ENCODE peak calls at places on chromosome 10, in eight cellular contexts. One of them, this sample, is unnamed.

GRCh38 chr10:44459677-44460076 is 74.8 kb upstream of the CXCL12 start:
- DNase-seq in central memory CD8-positive, alpha-beta T cell: no peak
- DNase-seq in PC-3: no peak
- DNase-seq in activated T-cell treated with anti-CD3 and anti-CD28 coated beads for 1 hour: no peak
- DNase-seq in activated naive CD8-positive, alpha-beta T cell treated with anti-CD3 and anti-CD28 coated beads, Interleukin-2, amount 50 U/mL, for 24 hours: no peak
- DNase-seq in A549: no peak
- DNase-seq in activated T-helper 9 cell treated with anti-CD3 and anti-CD28 coated beads, Interleukin-2, amount 50 U/mL, for 16 hours: no peak
- DNase-seq in T follicular helper cell: no peak
- DNase-seq in this sample: no peak

GRCh38 chr10:14560274-14560673 is 214.4 kb downstream of the FAM107B start:
- DNase-seq in central memory CD8-positive, alpha-beta T cell: peak; percentile 43
- DNase-seq in PC-3: peak; percentile 87
- DNase-seq in activated T-cell treated with anti-CD3 and anti-CD28 coated beads for 1 hour: peak; percentile 46
- DNase-seq in activated naive CD8-positive, alpha-beta T cell treated with anti-CD3 and anti-CD28 coated beads, Interleukin-2, amount 50 U/mL, for 24 hours: peak; percentile 64
- DNase-seq in A549: peak; percentile 78
- DNase-seq in activated T-helper 9 cell treated with anti-CD3 and anti-CD28 coated beads, Interleukin-2, amount 50 U/mL, for 16 hours: peak; percentile 59
- DNase-seq in T follicular helper cell: peak; percentile 51
- DNase-seq in this sample: no peak

GRCh38 chr10:5484205-5484604 is 15.2 kb downstream of the CALML5 start:
- DNase-seq in central memory CD8-positive, alpha-beta T cell: no peak
- DNase-seq in PC-3: peak; percentile 61
- DNase-seq in activated T-cell treated with anti-CD3 and anti-CD28 coated beads for 1 hour: no peak
- DNase-seq in activated naive CD8-positive, alpha-beta T cell treated with anti-CD3 and anti-CD28 coated beads, Interleukin-2, amount 50 U/mL, for 24 hours: no peak
- DNase-seq in A549: no peak
- DNase-seq in activated T-helper 9 cell treated with anti-CD3 and anti-CD28 coated beads, Interleukin-2, amount 50 U/mL, for 16 hours: no peak
- DNase-seq in T follicular helper cell: no peak
- DNase-seq in this sample: no peak

GRCh38 chr10:86139066-86139657 is 227.4 kb downstream of the GRID1 start:
- DNase-seq in central memory CD8-positive, alpha-beta T cell: no peak
- DNase-seq in PC-3: peak; percentile 17
- DNase-seq in activated T-cell treated with anti-CD3 and anti-CD28 coated beads for 1 hour: no peak
- DNase-seq in activated naive CD8-positive, alpha-beta T cell treated with anti-CD3 and anti-CD28 coated beads, Interleukin-2, amount 50 U/mL, for 24 hours: peak; percentile 33
- DNase-seq in A549: peak; percentile 29
- DNase-seq in activated T-helper 9 cell treated with anti-CD3 and anti-CD28 coated beads, Interleukin-2, amount 50 U/mL, for 16 hours: no peak
- DNase-seq in T follicular helper cell: no peak
- DNase-seq in this sample: no peak

GRCh38 chr10:55464083-55464482 is 663.1 kb upstream of the PCDH15 start:
- DNase-seq in central memory CD8-positive, alpha-beta T cell: no peak
- DNase-seq in PC-3: no peak
- DNase-seq in activated T-cell treated with anti-CD3 and anti-CD28 coated beads for 1 hour: no peak
- DNase-seq in activated naive CD8-positive, alpha-beta T cell treated with anti-CD3 and anti-CD28 coated beads, Interleukin-2, amount 50 U/mL, for 24 hours: no peak
- DNase-seq in A549: no peak
- DNase-seq in activated T-helper 9 cell treated with anti-CD3 and anti-CD28 coated beads, Interleukin-2, amount 50 U/mL, for 16 hours: no peak
- DNase-seq in T follicular helper cell: no peak
- DNase-seq in this sample: no peak

GRCh38 chr10:47282657-47283018 is 17.4 kb upstream of the GDF10 start:
- DNase-seq in central memory CD8-positive, alpha-beta T cell: no peak
- DNase-seq in PC-3: no peak
- DNase-seq in activated T-cell treated with anti-CD3 and anti-CD28 coated beads for 1 hour: no peak
- DNase-seq in activated naive CD8-positive, alpha-beta T cell treated with anti-CD3 and anti-CD28 coated beads, Interleukin-2, amount 50 U/mL, for 24 hours: no peak
- DNase-seq in A549: no peak
- DNase-seq in activated T-helper 9 cell treated with anti-CD3 and anti-CD28 coated beads, Interleukin-2, amount 50 U/mL, for 16 hours: no peak
- DNase-seq in T follicular helper cell: no peak
- DNase-seq in this sample: no peak

GRCh38 chr10:48612241-48612943 is 7.5 kb upstream of the ARHGAP22 start:
- DNase-seq in central memory CD8-positive, alpha-beta T cell: no peak
- DNase-seq in PC-3: peak; percentile 26
- DNase-seq in activated T-cell treated with anti-CD3 and anti-CD28 coated beads for 1 hour: no peak
- DNase-seq in activated naive CD8-positive, alpha-beta T cell treated with anti-CD3 and anti-CD28 coated beads, Interleukin-2, amount 50 U/mL, for 24 hours: no peak
- DNase-seq in A549: no peak
- DNase-seq in activated T-helper 9 cell treated with anti-CD3 and anti-CD28 coated beads, Interleukin-2, amount 50 U/mL, for 16 hours: no peak
- DNase-seq in T follicular helper cell: no peak
- DNase-seq in this sample: no peak

GRCh38 chr10:112950714-112951348 is 784 bp downstream of the TCF7L2 start:
- DNase-seq in central memory CD8-positive, alpha-beta T cell: no peak
- DNase-seq in PC-3: peak; percentile 34
- DNase-seq in activated T-cell treated with anti-CD3 and anti-CD28 coated beads for 1 hour: no peak
- DNase-seq in activated naive CD8-positive, alpha-beta T cell treated with anti-CD3 and anti-CD28 coated beads, Interleukin-2, amount 50 U/mL, for 24 hours: peak; percentile 24
- DNase-seq in A549: peak; percentile 64
- DNase-seq in activated T-helper 9 cell treated with anti-CD3 and anti-CD28 coated beads, Interleukin-2, amount 50 U/mL, for 16 hours: no peak
- DNase-seq in T follicular helper cell: peak; percentile 3
- DNase-seq in this sample: no peak

GRCh38 chr10:71211053-71211452 is 1.3 kb upstream of the UNC5B start:
- DNase-seq in central memory CD8-positive, alpha-beta T cell: no peak
- DNase-seq in PC-3: no peak
- DNase-seq in activated T-cell treated with anti-CD3 and anti-CD28 coated beads for 1 hour: no peak
- DNase-seq in activated naive CD8-positive, alpha-beta T cell treated with anti-CD3 and anti-CD28 coated beads, Interleukin-2, amount 50 U/mL, for 24 hours: no peak
- DNase-seq in A549: no peak
- DNase-seq in activated T-helper 9 cell treated with anti-CD3 and anti-CD28 coated beads, Interleukin-2, amount 50 U/mL, for 16 hours: no peak
- DNase-seq in T follicular helper cell: no peak
- DNase-seq in this sample: no peak

GRCh38 chr10:22976535-22976934 is 48.7 kb downstream of the ARMC3 start:
- DNase-seq in central memory CD8-positive, alpha-beta T cell: no peak
- DNase-seq in PC-3: no peak
- DNase-seq in activated T-cell treated with anti-CD3 and anti-CD28 coated beads for 1 hour: no peak
- DNase-seq in activated naive CD8-positive, alpha-beta T cell treated with anti-CD3 and anti-CD28 coated beads, Interleukin-2, amount 50 U/mL, for 24 hours: no peak
- DNase-seq in A549: no peak
- DNase-seq in activated T-helper 9 cell treated with anti-CD3 and anti-CD28 coated beads, Interleukin-2, amount 50 U/mL, for 16 hours: no peak
- DNase-seq in T follicular helper cell: no peak
- DNase-seq in this sample: no peak

GRCh38 chr10:115951242-115951641 is 321.8 kb downstream of the GFRA1 start:
- DNase-seq in central memory CD8-positive, alpha-beta T cell: no peak
- DNase-seq in PC-3: no peak
- DNase-seq in activated T-cell treated with anti-CD3 and anti-CD28 coated beads for 1 hour: no peak
- DNase-seq in activated naive CD8-positive, alpha-beta T cell treated with anti-CD3 and anti-CD28 coated beads, Interleukin-2, amount 50 U/mL, for 24 hours: no peak
- DNase-seq in A549: no peak
- DNase-seq in activated T-helper 9 cell treated with anti-CD3 and anti-CD28 coated beads, Interleukin-2, amount 50 U/mL, for 16 hours: no peak
- DNase-seq in T follicular helper cell: no peak
- DNase-seq in this sample: no peak

GRCh38 chr10:17028843-17029580 is 100.6 kb downstream of the CUBN start:
- DNase-seq in central memory CD8-positive, alpha-beta T cell: no peak
- DNase-seq in PC-3: no peak
- DNase-seq in activated T-cell treated with anti-CD3 and anti-CD28 coated beads for 1 hour: no peak
- DNase-seq in activated naive CD8-positive, alpha-beta T cell treated with anti-CD3 and anti-CD28 coated beads, Interleukin-2, amount 50 U/mL, for 24 hours: peak; percentile 27
- DNase-seq in A549: no peak
- DNase-seq in activated T-helper 9 cell treated with anti-CD3 and anti-CD28 coated beads, Interleukin-2, amount 50 U/mL, for 16 hours: no peak
- DNase-seq in T follicular helper cell: no peak
- DNase-seq in this sample: no peak

GRCh38 chr10:47238331-47239095 is 61.5 kb upstream of the GDF10 start:
- DNase-seq in central memory CD8-positive, alpha-beta T cell: no peak
- DNase-seq in PC-3: no peak
- DNase-seq in activated T-cell treated with anti-CD3 and anti-CD28 coated beads for 1 hour: no peak
- DNase-seq in activated naive CD8-positive, alpha-beta T cell treated with anti-CD3 and anti-CD28 coated beads, Interleukin-2, amount 50 U/mL, for 24 hours: no peak
- DNase-seq in A549: no peak
- DNase-seq in activated T-helper 9 cell treated with anti-CD3 and anti-CD28 coated beads, Interleukin-2, amount 50 U/mL, for 16 hours: no peak
- DNase-seq in T follicular helper cell: no peak
- DNase-seq in this sample: no peak

GRCh38 chr10:114724295-114724694 is 66.2 kb upstream of the ABLIM1 start:
- DNase-seq in central memory CD8-positive, alpha-beta T cell: no peak
- DNase-seq in PC-3: peak; percentile 49
- DNase-seq in activated T-cell treated with anti-CD3 and anti-CD28 coated beads for 1 hour: no peak
- DNase-seq in activated naive CD8-positive, alpha-beta T cell treated with anti-CD3 and anti-CD28 coated beads, Interleukin-2, amount 50 U/mL, for 24 hours: no peak
- DNase-seq in A549: peak; percentile 34
- DNase-seq in activated T-helper 9 cell treated with anti-CD3 and anti-CD28 coated beads, Interleukin-2, amount 50 U/mL, for 16 hours: no peak
- DNase-seq in T follicular helper cell: no peak
- DNase-seq in this sample: no peak

GRCh38 chr10:16521311-16522016 is at the start of gene C1QL3:
- DNase-seq in central memory CD8-positive, alpha-beta T cell: no peak
- DNase-seq in PC-3: peak; percentile 2
- DNase-seq in activated T-cell treated with anti-CD3 and anti-CD28 coated beads for 1 hour: no peak
- DNase-seq in activated naive CD8-positive, alpha-beta T cell treated with anti-CD3 and anti-CD28 coated beads, Interleukin-2, amount 50 U/mL, for 24 hours: peak; percentile 28
- DNase-seq in A549: no peak
- DNase-seq in activated T-helper 9 cell treated with anti-CD3 and anti-CD28 coated beads, Interleukin-2, amount 50 U/mL, for 16 hours: no peak
- DNase-seq in T follicular helper cell: no peak
- DNase-seq in this sample: no peak

GRCh38 chr10:110008518-110009339 is 945 bp downstream of the ADD3 start:
- DNase-seq in central memory CD8-positive, alpha-beta T cell: peak; percentile 25
- DNase-seq in PC-3: peak; percentile 59
- DNase-seq in activated T-cell treated with anti-CD3 and anti-CD28 coated beads for 1 hour: peak; percentile 38
- DNase-seq in activated naive CD8-positive, alpha-beta T cell treated with anti-CD3 and anti-CD28 coated beads, Interleukin-2, amount 50 U/mL, for 24 hours: peak; percentile 52
- DNase-seq in A549: peak; percentile 25
- DNase-seq in activated T-helper 9 cell treated with anti-CD3 and anti-CD28 coated beads, Interleukin-2, amount 50 U/mL, for 16 hours: peak; percentile 12
- DNase-seq in T follicular helper cell: peak; percentile 43
- DNase-seq in this sample: no peak

GRCh38 chr10:93813507-93814465 is 56.0 kb downstream of the LGI1 start:
- DNase-seq in central memory CD8-positive, alpha-beta T cell: no peak
- DNase-seq in PC-3: peak; percentile 71
- DNase-seq in activated T-cell treated with anti-CD3 and anti-CD28 coated beads for 1 hour: peak; percentile 6
- DNase-seq in activated naive CD8-positive, alpha-beta T cell treated with anti-CD3 and anti-CD28 coated beads, Interleukin-2, amount 50 U/mL, for 24 hours: peak; percentile 67
- DNase-seq in A549: peak; percentile 75
- DNase-seq in activated T-helper 9 cell treated with anti-CD3 and anti-CD28 coated beads, Interleukin-2, amount 50 U/mL, for 16 hours: peak; percentile 2
- DNase-seq in T follicular helper cell: peak; percentile 6
- DNase-seq in this sample: no peak

GRCh38 chr10:60433684-60434083 is 44.0 kb upstream of the ANK3 start:
- DNase-seq in central memory CD8-positive, alpha-beta T cell: no peak
- DNase-seq in PC-3: peak; percentile 61
- DNase-seq in activated T-cell treated with anti-CD3 and anti-CD28 coated beads for 1 hour: no peak
- DNase-seq in activated naive CD8-positive, alpha-beta T cell treated with anti-CD3 and anti-CD28 coated beads, Interleukin-2, amount 50 U/mL, for 24 hours: no peak
- DNase-seq in A549: no peak
- DNase-seq in activated T-helper 9 cell treated with anti-CD3 and anti-CD28 coated beads, Interleukin-2, amount 50 U/mL, for 16 hours: no peak
- DNase-seq in T follicular helper cell: no peak
- DNase-seq in this sample: no peak

GRCh38 chr10:8042864-8043568 is 11.5 kb upstream of the GATA3 start:
- DNase-seq in central memory CD8-positive, alpha-beta T cell: no peak
- DNase-seq in PC-3: no peak
- DNase-seq in activated T-cell treated with anti-CD3 and anti-CD28 coated beads for 1 hour: no peak
- DNase-seq in activated naive CD8-positive, alpha-beta T cell treated with anti-CD3 and anti-CD28 coated beads, Interleukin-2, amount 50 U/mL, for 24 hours: no peak
- DNase-seq in A549: no peak
- DNase-seq in activated T-helper 9 cell treated with anti-CD3 and anti-CD28 coated beads, Interleukin-2, amount 50 U/mL, for 16 hours: no peak
- DNase-seq in T follicular helper cell: no peak
- DNase-seq in this sample: no peak

GRCh38 chr10:95906675-95907453 is 911 bp upstream of the CC2D2B start:
- DNase-seq in central memory CD8-positive, alpha-beta T cell: no peak
- DNase-seq in PC-3: peak; percentile 51
- DNase-seq in activated T-cell treated with anti-CD3 and anti-CD28 coated beads for 1 hour: peak; percentile 7
- DNase-seq in activated naive CD8-positive, alpha-beta T cell treated with anti-CD3 and anti-CD28 coated beads, Interleukin-2, amount 50 U/mL, for 24 hours: peak; percentile 44
- DNase-seq in A549: peak; percentile 70
- DNase-seq in activated T-helper 9 cell treated with anti-CD3 and anti-CD28 coated beads, Interleukin-2, amount 50 U/mL, for 16 hours: peak; percentile 8
- DNase-seq in T follicular helper cell: peak; percentile 2
- DNase-seq in this sample: peak; percentile 12

GRCh38 chr10:133159611-133159949 is 439 bp upstream of the KNDC1 start:
- DNase-seq in central memory CD8-positive, alpha-beta T cell: no peak
- DNase-seq in PC-3: no peak
- DNase-seq in activated T-cell treated with anti-CD3 and anti-CD28 coated beads for 1 hour: no peak
- DNase-seq in activated naive CD8-positive, alpha-beta T cell treated with anti-CD3 and anti-CD28 coated beads, Interleukin-2, amount 50 U/mL, for 24 hours: no peak
- DNase-seq in A549: no peak
- DNase-seq in activated T-helper 9 cell treated with anti-CD3 and anti-CD28 coated beads, Interleukin-2, amount 50 U/mL, for 16 hours: no peak
- DNase-seq in T follicular helper cell: no peak
- DNase-seq in this sample: no peak

GRCh38 chr10:128579902-128580301 is 453.7 kb upstream of the MKI67 start:
- DNase-seq in central memory CD8-positive, alpha-beta T cell: no peak
- DNase-seq in PC-3: no peak
- DNase-seq in activated T-cell treated with anti-CD3 and anti-CD28 coated beads for 1 hour: no peak
- DNase-seq in activated naive CD8-positive, alpha-beta T cell treated with anti-CD3 and anti-CD28 coated beads, Interleukin-2, amount 50 U/mL, for 24 hours: no peak
- DNase-seq in A549: no peak
- DNase-seq in activated T-helper 9 cell treated with anti-CD3 and anti-CD28 coated beads, Interleukin-2, amount 50 U/mL, for 16 hours: no peak
- DNase-seq in T follicular helper cell: no peak
- DNase-seq in this sample: no peak

GRCh38 chr10:7956508-7956907 is 98.0 kb upstream of the GATA3 start:
- DNase-seq in central memory CD8-positive, alpha-beta T cell: no peak
- DNase-seq in PC-3: peak; percentile 34
- DNase-seq in activated T-cell treated with anti-CD3 and anti-CD28 coated beads for 1 hour: no peak
- DNase-seq in activated naive CD8-positive, alpha-beta T cell treated with anti-CD3 and anti-CD28 coated beads, Interleukin-2, amount 50 U/mL, for 24 hours: no peak
- DNase-seq in A549: peak; percentile 35
- DNase-seq in activated T-helper 9 cell treated with anti-CD3 and anti-CD28 coated beads, Interleukin-2, amount 50 U/mL, for 16 hours: no peak
- DNase-seq in T follicular helper cell: no peak
- DNase-seq in this sample: peak; percentile 55

GRCh38 chr10:11798862-11799735 is 24.1 kb upstream of the PROSER2 start:
- DNase-seq in central memory CD8-positive, alpha-beta T cell: no peak
- DNase-seq in PC-3: no peak
- DNase-seq in activated T-cell treated with anti-CD3 and anti-CD28 coated beads for 1 hour: no peak
- DNase-seq in activated naive CD8-positive, alpha-beta T cell treated with anti-CD3 and anti-CD28 coated beads, Interleukin-2, amount 50 U/mL, for 24 hours: no peak
- DNase-seq in A549: no peak
- DNase-seq in activated T-helper 9 cell treated with anti-CD3 and anti-CD28 coated beads, Interleukin-2, amount 50 U/mL, for 16 hours: no peak
- DNase-seq in T follicular helper cell: no peak
- DNase-seq in this sample: no peak